ENCODE peak calls at places on chromosomes 11 and 22, in five cellular contexts. S is RKO, K is HS-27A, T is iris pigment epithelial cell, Q is aorta. I is an unnamed sample.

GRCh38 chr22:33302049-33302545 is 243.9 kb upstream of the SYN3 start:
- DNase-seq in S (peak; percentile 76), T (peak; percentile 36), K (no peak), Q (peak; percentile 84), I (peak; percentile 8)

GRCh38 chr22:44446483-44446882 is 51.5 kb downstream of the RTL6 start:
- DNase-seq in K (no peak), T (no peak), S (no peak), Q (no peak), I (no peak)

GRCh38 chr22:29251981-29252978 is 15.5 kb downstream of the RHBDD3 start:
- DNase-seq in T (no peak), S (no peak), Q (no peak), K (no peak), I (no peak)

GRCh38 chr11:128927683-128928336 is 14.9 kb downstream of the TP53AIP1 start:
- DNase-seq in K (no peak), T (no peak), Q (peak; percentile 38), S (no peak), I (no peak)

GRCh38 chr22:47841166-47841565 is 1078.7 kb downstream of the TBC1D22A start:
- DNase-seq in Q (no peak), S (no peak), K (no peak), T (no peak), I (no peak)

GRCh38 chr11:99015634-99016454 is 4.9 kb upstream of the CNTN5 start:
- DNase-seq in T (peak; percentile 50), Q (no peak), K (peak; percentile 7), S (peak; percentile 76), I (no peak)

GRCh38 chr11:134486704-134487103 is 74.7 kb upstream of the B3GAT1 start:
- DNase-seq in T (no peak), Q (no peak), S (no peak), K (no peak), I (no peak)

GRCh38 chr11:105148241-105148640 is 8.7 kb upstream of the CARD18 start:
- DNase-seq in K (no peak), S (no peak), Q (no peak), T (peak; percentile 70), I (no peak)

GRCh38 chr11:40401132-40401853 is 1058.2 kb downstream of the LRRC4C start:
- DNase-seq in T (no peak), S (no peak), Q (no peak), K (no peak), I (no peak)

GRCh38 chr11:87142594-87142993 is 104.9 kb downstream of the TMEM135 start:
- DNase-seq in S (no peak), Q (no peak), K (no peak), T (no peak), I (no peak)

GRCh38 chr11:72833792-72834501 is 19.7 kb downstream of the ATG16L2 start:
- DNase-seq in K (no peak), T (no peak), Q (no peak), S (no peak), I (no peak)

GRCh38 chr22:42680648-42681047 is 31.5 kb upstream of the CYB5R3 start:
- DNase-seq in S (peak; percentile 97), T (peak; percentile 96), Q (peak; percentile 69), K (peak; percentile 89), I (no peak)

GRCh38 chr11:15361316-15361715 is 246.6 kb downstream of the INSC start:
- DNase-seq in K (no peak), T (no peak), S (no peak), Q (no peak), I (no peak)

GRCh38 chr22:23256986-23257888 is 76.9 kb downstream of the BCR start:
- DNase-seq in S (no peak), K (no peak), Q (peak; percentile 88), T (no peak), I (no peak)

GRCh38 chr11:88420165-88420781 is 82.7 kb upstream of the CTSC start:
- DNase-seq in Q (no peak), S (no peak), K (no peak), T (peak; percentile 58), I (no peak)

GRCh38 chr11:64271339-64272132 is 12.9 kb downstream of the BAD start:
- DNase-seq in T (peak; percentile 94), Q (peak; percentile 95), S (peak; percentile 86), K (peak; percentile 63), I (peak; percentile 74)

GRCh38 chr11:1109101-1109917 is 34.6 kb downstream of the MUC2 start:
- DNase-seq in T (no peak), Q (peak; percentile 34), K (no peak), S (no peak), I (no peak)

GRCh38 chr11:59680287-59681154 is 11.7 kb upstream of the PATL1 start:
- DNase-seq in K (peak; percentile 36), Q (peak; percentile 75), T (peak; percentile 87), S (peak; percentile 84), I (no peak)

GRCh38 chr22:40042312-40042711 is 47.6 kb downstream of the FAM83F start:
- DNase-seq in T (no peak), S (no peak), K (no peak), Q (no peak), I (no peak)

GRCh38 chr11:130523609-130524008 is 75.2 kb downstream of the ADAMTS15 start:
- DNase-seq in Q (peak; percentile 62), K (no peak), T (no peak), S (peak; percentile 9), I (no peak)

GRCh38 chr22:27682438-27682837 is 119.1 kb downstream of the MN1 start:
- DNase-seq in T (no peak), Q (no peak), K (no peak), S (no peak), I (no peak)

GRCh38 chr22:27507935-27508504 is 293.5 kb downstream of the MN1 start:
- DNase-seq in S (no peak), K (no peak), Q (no peak), T (no peak), I (no peak)

GRCh38 chr22:37994049-37994448 is 9.7 kb upstream of the SOX10 start:
- DNase-seq in S (no peak), T (no peak), Q (no peak), K (no peak), I (no peak)

GRCh38 chr22:37905534-37906363 is at the start of gene MICALL1:
- DNase-seq in T (peak; percentile 75), Q (peak; percentile 73), K (peak; percentile 53), S (peak; percentile 82), I (no peak)

GRCh38 chr22:39446239-39446721 is 10.5 kb upstream of the MGAT3 start:
- DNase-seq in K (no peak), S (no peak), T (no peak), Q (no peak), I (no peak)

GRCh38 chr11:7348432-7349298 is 97.0 kb downstream of the SYT9 start:
- DNase-seq in S (no peak), Q (no peak), T (no peak), K (no peak), I (no peak)

GRCh38 chr11:116687458-116688201 is 85.2 kb downstream of the BUD13 start:
- DNase-seq in S (no peak), Q (no peak), T (no peak), K (no peak), I (no peak)

GRCh38 chr11:124839051-124839971 is 25.9 kb upstream of the ROBO3 start:
- DNase-seq in T (no peak), Q (no peak), S (no peak), K (no peak), I (no peak)

GRCh38 chr11:7546324-7546791 is 32.6 kb downstream of the PPFIBP2 start:
- DNase-seq in T (no peak), Q (no peak), K (no peak), S (no peak), I (no peak)

GRCh38 chr11:20610825-20611224 is 11.4 kb downstream of the SLC6A5 start:
- DNase-seq in Q (no peak), K (no peak), S (no peak), T (no peak), I (no peak)

GRCh38 chr11:95584589-95584988 is 205.0 kb downstream of the FAM76B start:
- DNase-seq in K (no peak), Q (no peak), S (no peak), T (no peak), I (no peak)

GRCh38 chr22:38452373-38453064 is 2.5 kb downstream of the KCNJ4 start:
- DNase-seq in S (no peak), T (no peak), K (no peak), Q (peak; percentile 75), I (no peak)

GRCh38 chr22:20946991-20947390 is 20.1 kb upstream of the AIFM3 start:
- DNase-seq in T (no peak), K (no peak), S (no peak), Q (no peak), I (no peak)

GRCh38 chr22:47035443-47035881 is 273.0 kb downstream of the TBC1D22A start:
- DNase-seq in K (no peak), T (no peak), Q (peak; percentile 38), S (no peak), I (no peak)

GRCh38 chr22:31328545-31328960 is 17.6 kb downstream of the PATZ1 start:
- DNase-seq in Q (no peak), S (no peak), T (no peak), K (no peak), I (no peak)

GRCh38 chr11:121721961-121722360 is 269.2 kb upstream of the SORL1-AS1 start:
- DNase-seq in Q (no peak), T (no peak), S (no peak), K (no peak), I (no peak)

GRCh38 chr22:27400811-27401210 is 400.7 kb downstream of the MN1 start:
- DNase-seq in K (no peak), Q (no peak), S (no peak), T (no peak), I (no peak)

I was measured in SK-N-MC.